ENCODE peak calls at places on chromosome 9, in six cellular contexts. H, T, X, C, Q and V are unnamed samples. For H3K9me3 and H4K20me1, the result is how much of the 10 kb centered on the place peaks cover.

GRCh38 chr9:121266906-121267650 is 884 bp upstream of the GSN start:
- DNase-seq in H (no peak), T (no peak), X (no peak), C (no peak), Q (no peak), V (no peak)

GRCh38 chr9:100355561-100355960 is 2.8 kb upstream of the TEX10 start:
- DNase-seq in H (no peak), T (no peak), X (no peak), C (no peak), Q (no peak), V (no peak)

GRCh38 chr9:70485273-70485858 is 70.9 kb upstream of the KLF9 start:
- DNase-seq in H (no peak), T (no peak), X (no peak), C (peak), Q (no peak), V (no peak)

GRCh38 chr9:84382728-84383127 is 42.2 kb upstream of the SLC28A3 start:
- DNase-seq in H (no peak), T (no peak), X (no peak), C (no peak), Q (no peak), V (no peak)

GRCh38 chr9:120877276-120878034 is 467 bp upstream of the PHF19 start:
- DNase-seq in H (peak), T (peak), X (peak), C (peak), Q (peak), V (peak)

GRCh38 chr9:97578846-97579245 is 54.3 kb downstream of the TSTD2 start:
- DNase-seq in H (no peak), T (no peak), X (no peak), C (no peak), Q (no peak), V (no peak)

GRCh38 chr9:97315550-97315949 is 8.1 kb downstream of the CCDC180 start:
- DNase-seq in H (no peak), T (no peak), X (no peak), C (peak), Q (no peak), V (peak)

GRCh38 chr9:101999441-101999840 is 261.0 kb upstream of the GRIN3A start:
- DNase-seq in H (no peak), T (no peak), X (no peak), C (no peak), Q (no peak), V (no peak)

GRCh38 chr9:93097496-93098205 is 1.6 kb downstream of the CARD19 start:
- DNase-seq in H (peak), T (no peak), X (no peak), C (peak), Q (no peak), V (peak)

GRCh38 chr9:110440161-110440560 is 102.5 kb upstream of the TXNDC8 start:
- DNase-seq in H (peak), T (no peak), X (no peak), C (peak), Q (no peak), V (peak)

GRCh38 chr9:126159661-126160060 is 167.0 kb upstream of the MVB12B start:
- DNase-seq in H (no peak), T (no peak), X (no peak), C (no peak), Q (no peak), V (no peak)

GRCh38 chr9:6147847-6148246 is 67.8 kb upstream of the IL33 start:
- DNase-seq in H (peak), T (no peak), X (no peak), C (no peak), Q (no peak), V (no peak)

GRCh38 chr9:135120249-135120648 is 32.8 kb downstream of the OLFM1 start:
- DNase-seq in H (no peak), T (no peak), X (no peak), C (no peak), Q (no peak), V (no peak)

GRCh38 chr9:135126480-135127187 is 39.2 kb downstream of the OLFM1 start:
- DNase-seq in H (peak), T (no peak), X (no peak), C (peak), Q (no peak), V (no peak)

GRCh38 chr9:135123145-135123544 is 35.7 kb downstream of the OLFM1 start:
- DNase-seq in H (no peak), T (no peak), X (no peak), C (no peak), Q (no peak), V (no peak)

GRCh38 chr9:135122316-135122715 is 34.8 kb downstream of the OLFM1 start:
- DNase-seq in H (no peak), T (no peak), X (no peak), C (no peak), Q (no peak), V (no peak)

GRCh38 chr9:135123735-135124134 is 36.3 kb downstream of the OLFM1 start:
- DNase-seq in H (no peak), T (no peak), X (no peak), C (no peak), Q (peak), V (no peak)
- H3K9me3 ChIP-seq in H (under half), T (under half), X (under half), C (under half), Q (under half), V (under half)

DNA sequence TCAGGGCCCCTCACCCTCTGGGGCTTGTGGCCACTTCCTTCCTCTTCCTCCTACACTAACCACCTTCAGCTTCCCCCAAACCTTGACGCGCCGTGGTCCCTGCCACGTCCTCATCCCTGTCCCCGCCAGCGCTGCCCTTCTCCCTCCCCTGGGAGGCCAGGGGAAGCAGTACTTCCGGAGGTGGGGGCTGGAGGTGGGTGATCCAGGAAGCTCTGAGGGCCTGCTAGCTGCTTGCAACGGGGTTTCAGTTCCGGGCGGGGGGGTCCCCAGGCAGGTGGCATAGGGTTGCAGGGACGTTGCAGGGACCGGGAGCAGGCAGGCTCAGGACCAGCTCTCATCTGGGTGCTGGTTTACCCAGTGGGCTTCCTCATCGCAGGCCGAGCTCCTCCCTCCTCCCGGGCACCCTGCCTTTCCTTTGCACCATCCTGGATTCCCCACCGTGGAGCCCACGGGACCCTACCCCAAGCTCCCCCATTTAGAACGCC is 70.0 kb downstream of the RXRA start:
- DNase-seq in H (no peak), T (no peak), X (no peak), C (no peak), Q (no peak), V (no peak)
- H4K20me1 ChIP-seq in H (under half), T (half or more), X (under half), C (under half), Q (half or more), V (half or more)

GRCh38 chr9:115643948-115644727 is 509.5 kb upstream of the PAPPA start:
- DNase-seq in H (no peak), T (no peak), X (no peak), C (no peak), Q (no peak), V (no peak)
- H3K9me3 ChIP-seq in H (under half), T (under half), X (under half), C (under half), Q (under half), V (under half)

GRCh38 chr9:104858271-104858670 is 69.7 kb downstream of the ABCA1 start:
- DNase-seq in H (no peak), T (no peak), X (no peak), C (peak), Q (no peak), V (peak)

GRCh38 chr9:104861406-104861805 is 66.5 kb downstream of the ABCA1 start:
- DNase-seq in H (no peak), T (no peak), X (no peak), C (no peak), Q (no peak), V (no peak)

GRCh38 chr9:104863180-104863883 is 64.6 kb downstream of the ABCA1 start:
- DNase-seq in H (peak), T (peak), X (peak), C (peak), Q (peak), V (peak)

GRCh38 chr9:104858846-104859245 is 69.1 kb downstream of the ABCA1 start:
- DNase-seq in H (no peak), T (no peak), X (no peak), C (peak), Q (no peak), V (peak)

DNA sequence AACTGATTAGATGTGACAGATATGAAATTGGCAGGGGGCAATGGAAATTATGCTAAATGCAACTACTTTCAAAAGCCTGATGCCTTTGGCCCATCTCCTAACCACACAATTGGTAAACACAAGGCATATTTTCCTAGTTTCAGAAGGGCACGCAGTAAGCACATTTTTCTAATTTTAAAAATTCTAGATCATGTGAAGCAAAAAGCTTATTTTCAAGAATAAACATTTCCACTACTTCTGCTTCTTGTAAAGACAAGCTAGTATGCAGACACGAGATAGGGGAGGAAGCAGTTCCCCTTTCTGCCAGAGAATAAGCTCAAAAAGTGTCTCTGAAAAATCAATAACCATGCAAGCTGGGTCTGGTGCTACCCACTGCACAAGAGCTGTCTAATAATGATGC is 67.7 kb downstream of the ABCA1 start:
- DNase-seq in H (no peak), T (no peak), X (no peak), C (peak), Q (no peak), V (peak)
- H4K20me1 ChIP-seq in H (under half), T (under half), X (under half), C (under half), Q (under half), V (under half)